ENCODE peak calls at places on chromosome 17, in seven cellular contexts. S, I, W, B, Y, C and E are unnamed samples. For H3K9me3, the result is how much of the 10 kb centered on the place peaks cover.

GRCh38 chr17:79739148-79740062 is 8.7 kb downstream of the ENPP7 start:
- DNase-seq in Y (no peak), W (no peak), C (no peak), S (no peak), B (no peak), I (no peak), E (no peak)

GRCh38 chr17:78322858-78323455 is 36.9 kb downstream of the SOCS3 start:
- DNase-seq in C (no peak), I (peak), Y (no peak), S (no peak), W (peak), B (peak), E (no peak)

GRCh38 chr17:56536766-56537165 is 56.7 kb upstream of the NOG start:
- DNase-seq in Y (no peak), B (no peak), C (no peak), S (no peak), I (no peak), W (no peak), E (no peak)

GRCh38 chr17:44464037-44464436 is 39.2 kb downstream of the GPATCH8 start:
- DNase-seq in S (no peak), Y (no peak), W (no peak), C (no peak), B (no peak), I (no peak), E (no peak)

GRCh38 chr17:5585814-5586558 is 1.7 kb upstream of the NLRP1 start:
- DNase-seq in C (no peak), W (no peak), I (no peak), S (no peak), B (no peak), Y (no peak), E (no peak)

GRCh38 chr17:15422392-15422957 is 44.9 kb downstream of the CDRT4 start:
- DNase-seq in I (no peak), W (no peak), S (no peak), B (no peak), Y (no peak), C (no peak), E (no peak)

GRCh38 chr17:81044764-81045589 is 10.0 kb downstream of the BAIAP2 start:
- DNase-seq in I (peak), W (peak), C (no peak), S (peak), Y (no peak), B (peak), E (peak)

GRCh38 chr17:32621612-32622312 is 135.0 kb downstream of the CDK5R1 start:
- DNase-seq in I (no peak), B (no peak), S (no peak), W (no peak), Y (no peak), C (no peak), E (no peak)

GRCh38 chr17:49588726-49589555 is 13.3 kb downstream of the NXPH3 start:
- DNase-seq in S (no peak), Y (no peak), I (no peak), W (no peak), C (no peak), B (no peak), E (no peak)

GRCh38 chr17:41058741-41059140 is 1.2 kb downstream of the KRTAP2-3 start:
- DNase-seq in W (no peak), B (no peak), S (no peak), C (no peak), I (no peak), Y (no peak), E (no peak)

DNA sequence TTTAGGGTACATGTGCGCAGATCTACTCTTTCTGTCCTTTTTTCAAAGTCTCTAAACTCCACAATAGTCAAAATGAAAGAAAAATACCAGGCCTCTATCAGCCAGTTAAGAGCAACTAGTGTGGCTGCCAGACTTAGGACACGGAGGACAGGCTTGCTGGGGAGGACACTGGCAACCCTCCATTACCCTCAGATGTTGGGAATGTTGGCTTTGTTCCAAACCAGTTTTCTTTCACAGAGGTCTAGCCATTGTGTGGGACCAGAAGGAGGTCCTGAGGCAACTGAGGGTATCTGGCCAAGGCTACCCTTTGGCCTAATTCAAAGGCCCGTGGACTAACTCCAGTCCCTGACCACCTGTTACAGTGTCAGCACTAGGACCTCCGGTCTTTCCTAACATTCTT is 51.2 kb upstream of the MED9 start:
- DNase-seq in W (no peak), B (no peak), Y (no peak), S (no peak), C (no peak), I (no peak), E (no peak)
- H3K9me3 ChIP-seq in W (under half), B (under half), Y (under half), S (under half), C (under half), I (under half), E (under half)

GRCh38 chr17:2707721-2708584 is 3.6 kb downstream of the CLUH start:
- DNase-seq in S (peak), W (peak), I (no peak), C (no peak), Y (peak), B (peak), E (peak)
- TF ChIP-seq CTCF in S (peak), W (peak), I (no peak), C (peak), Y (peak), B (no peak), E (peak)

DNA sequence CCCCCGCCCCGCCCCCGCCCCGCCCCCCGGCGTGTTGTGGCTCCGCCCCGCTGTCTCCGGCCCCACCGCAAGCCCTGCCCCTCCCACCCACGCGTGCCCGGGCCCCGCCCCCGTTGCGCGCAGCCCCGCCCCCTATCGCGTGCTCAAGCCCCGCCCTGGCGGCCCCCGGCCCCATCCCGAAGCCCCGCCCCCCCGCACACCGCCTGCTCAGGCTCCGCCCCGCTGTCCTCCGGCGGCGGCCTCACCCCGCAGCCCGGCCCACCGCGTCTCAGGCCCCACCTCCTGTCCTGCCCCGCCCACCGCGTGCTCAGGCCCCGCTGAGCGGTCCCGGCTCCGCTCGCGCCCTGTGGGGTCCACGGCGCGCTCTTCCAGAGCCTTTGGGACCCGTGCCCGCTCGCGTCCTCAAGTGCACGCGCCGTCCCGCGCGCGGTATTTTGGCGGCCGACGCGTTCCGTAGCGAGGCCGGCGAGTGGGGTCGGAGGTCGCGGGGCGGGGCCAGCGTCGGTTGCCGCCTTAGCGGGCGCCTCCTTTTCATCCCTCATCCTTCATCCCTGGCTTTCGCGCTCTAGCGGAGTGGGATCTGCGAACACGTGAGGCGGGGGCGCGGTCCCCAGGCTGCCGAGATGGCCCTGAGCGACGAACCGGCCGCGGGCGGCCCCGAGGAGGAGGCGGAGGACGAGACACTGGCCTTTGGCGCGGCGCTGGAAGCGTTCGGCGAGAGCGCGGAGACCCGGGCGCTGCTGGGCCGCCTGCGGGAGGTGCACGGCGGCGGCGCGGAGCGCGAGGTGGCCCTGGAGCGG is at the start of gene TBCD:
- DNase-seq in Y (peak), W (peak), C (peak), S (peak), B (peak), I (peak), E (peak)
- H3K9me3 ChIP-seq in Y (under half), W (under half), C (under half), S (under half), B (under half), I (under half), E (under half)

DNA sequence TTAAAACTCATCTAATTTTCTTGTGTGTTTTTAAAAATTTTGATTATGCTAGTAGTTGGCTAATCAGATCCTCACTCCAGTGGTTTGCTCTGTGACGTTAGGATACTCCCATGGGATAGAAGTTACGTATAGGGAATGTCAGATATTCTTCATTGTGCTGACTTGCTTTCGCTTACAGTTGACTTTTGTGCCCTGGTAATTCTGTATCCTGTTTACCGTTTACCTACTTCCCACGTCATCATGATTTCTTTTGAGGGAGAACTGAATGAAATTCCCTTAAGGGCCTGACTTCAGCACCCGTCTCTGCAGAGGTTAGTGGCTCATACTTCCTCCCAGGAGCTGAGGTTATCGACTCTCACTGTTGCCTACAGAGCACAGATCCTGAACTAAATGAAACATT is 2.6 kb downstream of the PRKAR1A start:
- DNase-seq in Y (no peak), B (no peak), I (no peak), W (no peak), C (no peak), S (no peak), E (no peak)
- TF ChIP-seq CTCF in Y (no peak), B (no peak), I (no peak), W (no peak), C (no peak), S (no peak), E (no peak)

DNA sequence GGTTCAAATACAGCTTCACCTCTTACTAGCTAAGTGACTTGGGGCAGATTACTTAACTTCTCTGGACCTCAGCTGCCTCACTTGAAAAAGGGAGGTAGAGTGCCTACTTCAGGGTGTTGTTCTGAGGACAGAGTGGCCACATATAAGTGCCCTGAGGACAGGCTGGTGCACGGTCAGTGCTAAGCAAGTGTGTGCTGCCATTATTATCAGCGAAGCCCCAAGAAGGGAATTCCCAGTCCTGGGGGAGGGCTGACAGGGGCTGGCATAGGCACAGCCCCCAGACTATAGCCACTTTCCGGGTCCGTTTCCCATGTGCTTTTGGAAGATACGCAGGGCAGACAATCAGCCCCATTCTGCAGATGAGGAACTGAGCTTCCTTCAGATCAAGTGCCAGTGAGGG is 2.5 kb downstream of the ZBTB4 start:
- DNase-seq in I (no peak), B (no peak), S (no peak), W (no peak), C (no peak), Y (no peak), E (no peak)
- H3K9me3 ChIP-seq in I (under half), B (under half), S (under half), W (under half), C (under half), Y (under half), E (under half)

GRCh38 chr17:74522381-74523090 is 8.7 kb downstream of the CD300LB start:
- DNase-seq in C (no peak), Y (no peak), W (no peak), S (peak), B (no peak), I (peak), E (no peak)

GRCh38 chr17:74519951-74520553 is 11.2 kb downstream of the CD300LB start:
- DNase-seq in I (peak), C (no peak), Y (no peak), S (peak), B (no peak), W (no peak), E (no peak)

GRCh38 chr17:74520790-74521480 is 10.3 kb downstream of the CD300LB start:
- DNase-seq in I (peak), Y (no peak), S (peak), W (no peak), C (no peak), B (no peak), E (no peak)

GRCh38 chr17:74523308-74523707 is 8.0 kb downstream of the CD300LB start:
- DNase-seq in W (no peak), Y (no peak), S (no peak), I (peak), B (no peak), C (no peak), E (no peak)

DNA sequence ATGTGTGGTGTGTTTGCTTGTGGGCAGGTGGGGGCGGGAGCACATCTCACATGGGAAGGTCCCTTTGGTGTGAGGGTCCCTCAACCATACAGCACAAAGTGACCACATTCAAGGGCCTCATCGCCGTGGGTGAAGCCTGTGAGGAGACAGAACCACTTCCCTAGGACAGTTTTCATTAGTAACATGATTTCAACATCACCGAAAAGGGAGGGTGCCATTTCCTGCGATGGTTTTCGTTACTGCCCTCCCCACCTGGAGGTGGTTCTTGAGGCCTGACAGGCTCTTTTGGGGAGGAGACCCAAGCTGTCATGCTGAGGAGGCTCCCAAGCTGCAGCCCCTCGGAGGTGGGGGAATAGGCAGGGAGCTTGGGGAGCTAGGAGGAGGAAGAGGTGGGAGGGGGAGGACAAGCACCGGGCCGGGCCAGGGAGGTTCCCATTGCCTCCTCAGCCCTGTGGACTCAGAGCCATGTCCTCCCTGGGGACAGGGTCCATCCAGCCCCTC is 9.5 kb downstream of the CD300LB start:
- DNase-seq in S (peak), I (peak), W (no peak), B (no peak), Y (no peak), C (no peak), E (no peak)
- TF ChIP-seq CTCF in S (no peak), I (no peak), W (no peak), B (no peak), Y (no peak), C (no peak), E (no peak)

DNA sequence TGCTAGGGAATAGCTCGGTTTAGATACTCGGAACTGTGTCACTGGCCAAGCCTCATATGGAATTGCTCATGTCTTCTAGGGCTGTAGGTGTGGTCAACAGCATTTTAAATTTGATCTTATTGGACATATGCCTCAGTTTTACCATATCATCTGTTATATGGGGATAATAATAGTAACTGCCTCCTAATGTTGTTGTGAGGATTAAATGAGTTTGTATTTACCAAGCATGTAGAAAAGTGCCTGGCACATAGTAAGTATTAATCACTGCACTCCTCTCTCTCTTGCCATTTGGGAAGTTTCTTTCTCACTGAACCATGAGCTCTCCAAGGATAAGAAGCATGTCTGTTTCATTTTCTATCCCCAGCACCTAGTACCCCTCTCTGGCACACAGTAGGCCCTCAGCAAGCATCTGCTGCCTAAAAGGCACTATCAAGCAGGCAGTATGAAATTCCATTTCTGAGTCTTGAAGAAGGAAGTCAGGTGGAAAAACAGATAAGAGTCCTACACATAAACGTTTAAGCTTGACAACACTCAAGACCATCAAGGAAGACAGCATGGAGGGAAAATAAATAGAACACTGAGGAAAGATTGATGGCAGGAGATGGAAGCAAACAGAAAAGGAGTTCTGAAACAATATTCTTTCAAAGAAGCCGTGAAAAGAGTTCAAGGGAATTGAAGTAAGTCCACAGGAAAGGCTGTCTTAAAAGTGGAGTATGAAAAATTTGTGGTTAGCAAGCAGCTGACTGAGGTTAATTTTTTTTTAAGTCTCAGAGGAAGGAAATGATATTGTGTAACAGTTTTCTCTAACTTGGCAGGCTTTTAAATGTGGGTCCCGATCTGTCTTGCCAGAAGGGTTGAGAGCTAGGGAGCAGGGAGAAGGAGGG is 2.2 kb upstream of the ATP6V0A1 start:
- DNase-seq in S (no peak), B (no peak), Y (no peak), I (no peak), C (no peak), W (no peak), E (no peak)
- H3K9me3 ChIP-seq in S (under half), B (under half), Y (under half), I (under half), C (under half), W (under half), E (under half)

GRCh38 chr17:39996789-39997188 is 16.2 kb downstream of the PSMD3 start:
- DNase-seq in I (no peak), S (no peak), Y (no peak), W (peak), B (peak), C (no peak), E (peak)
- TF ChIP-seq CTCF in I (no peak), S (no peak), Y (no peak), W (no peak), B (no peak), C (no peak), E (no peak)

GRCh38 chr17:920190-920589 is 59.4 kb downstream of the NXN start:
- DNase-seq in S (no peak), C (no peak), W (no peak), B (no peak), I (no peak), Y (no peak), E (no peak)
- H3K9me3 ChIP-seq in S (under half), C (under half), W (under half), B (under half), I (under half), Y (under half), E (under half)